ENCODE peak calls at places on chromosomes 5 and 9, in six cellular contexts. I, R, H, P, A and S are unnamed samples. For H3K9me3, the result is how much of the 10 kb centered on the place peaks cover.

GRCh38 chr5:180494060-180494509 is at the start of gene CNOT6:
- DNase-seq in I (peak), R (peak), H (peak), P (peak), A (peak), S (no peak)

GRCh38 chr5:115948013-115948605 is 14.2 kb upstream of the LVRN start:
- DNase-seq in I (no peak), R (peak), H (no peak), P (no peak), A (peak), S (no peak)

GRCh38 chr5:73434461-73434860 is 14.1 kb downstream of the FOXD1 start:
- DNase-seq in I (no peak), R (no peak), H (no peak), P (no peak), A (no peak), S (no peak)

GRCh38 chr9:131762356-131762932 is 22.6 kb upstream of the RAPGEF1 start:
- DNase-seq in I (peak), R (peak), H (peak), P (peak), A (no peak), S (no peak)

GRCh38 chr5:178794433-178794832 is 64.0 kb upstream of the ZNF354A start:
- DNase-seq in I (no peak), R (no peak), H (no peak), P (no peak), A (no peak), S (no peak)

GRCh38 chr9:114025196-114025753 is 52.8 kb downstream of the AMBP start:
- DNase-seq in I (no peak), R (no peak), H (no peak), P (no peak), A (no peak), S (no peak)

GRCh38 chr5:68368280-68368679 is 152.7 kb downstream of the PIK3R1 start:
- DNase-seq in I (no peak), R (peak), H (no peak), P (no peak), A (no peak), S (no peak)

GRCh38 chr5:138035605-138036537 is 3.0 kb upstream of the FAM13B start:
- DNase-seq in I (peak), R (peak), H (peak), P (peak), A (no peak), S (no peak)

GRCh38 chr9:136881691-136882108 is 4.6 kb upstream of the TRAF2 start:
- DNase-seq in I (no peak), R (peak), H (peak), P (no peak), A (no peak), S (no peak)

GRCh38 chr5:60285910-60286309 is 392.4 kb upstream of the PDE4D start:
- DNase-seq in I (no peak), R (no peak), H (no peak), P (no peak), A (no peak), S (no peak)

DNA sequence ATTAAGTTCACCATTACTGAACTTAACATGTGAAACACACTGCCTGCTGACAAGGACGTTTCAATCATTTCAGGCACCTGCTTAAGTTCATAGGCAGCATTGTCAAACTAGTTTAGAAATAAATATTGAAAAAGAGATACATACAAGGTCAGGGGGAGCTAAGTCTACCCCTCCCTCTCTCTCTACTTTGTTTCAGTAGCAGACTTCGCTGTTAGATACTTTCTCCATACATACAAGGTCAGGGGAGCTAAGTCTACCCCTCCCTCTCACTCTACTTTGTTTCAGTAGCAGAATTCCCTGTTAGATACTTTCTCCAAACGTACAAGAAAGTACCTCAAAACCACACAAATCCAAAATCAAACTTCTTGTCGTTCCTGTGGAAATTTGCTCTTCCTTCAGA is 387.4 kb upstream of the PDE4D start:
- DNase-seq in I (no peak), R (no peak), H (no peak), P (no peak), A (no peak), S (no peak)
- TF ChIP-seq POLR2A in I (no peak), R (no peak), H (no peak), P (no peak), A (no peak), S (no peak)

GRCh38 chr5:110823571-110823970 is 84.8 kb downstream of the SLC25A46 start:
- DNase-seq in I (no peak), R (no peak), H (no peak), P (no peak), A (no peak), S (no peak)

GRCh38 chr5:110824936-110825441 is 86.2 kb downstream of the SLC25A46 start:
- DNase-seq in I (no peak), R (no peak), H (no peak), P (no peak), A (no peak), S (no peak)
- H3K9me3 ChIP-seq in I (under half), R (under half), H (under half), P (under half), A (under half), S (under half)

GRCh38 chr5:134626369-134627014 is 6.1 kb downstream of the SAR1B start:
- DNase-seq in I (peak), R (peak), H (no peak), P (no peak), A (no peak), S (no peak)
- TF ChIP-seq POLR2A in I (no peak), R (no peak), H (no peak), P (no peak), A (no peak), S (no peak)

DNA sequence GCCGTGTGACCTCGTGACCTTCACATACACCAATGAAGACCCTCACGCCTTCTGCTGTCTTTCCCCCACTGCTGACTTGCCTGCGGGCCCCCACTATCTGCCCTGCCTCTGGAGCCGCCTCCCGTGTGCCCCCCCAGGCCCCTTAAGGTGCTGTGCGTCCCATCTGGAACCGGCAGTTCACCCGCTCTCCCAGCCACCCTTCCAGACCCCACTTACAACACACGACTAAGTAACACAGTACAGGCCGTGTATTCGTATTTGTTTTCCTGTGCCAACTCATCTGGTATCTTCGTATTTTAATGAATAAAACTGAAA is 21.7 kb upstream of the TERT start:
- DNase-seq in I (no peak), R (no peak), H (no peak), P (peak), A (peak), S (no peak)
- H3K9me3 ChIP-seq in I (under half), R (under half), H (under half), P (under half), A (under half), S (under half)

GRCh38 chr5:61319388-61320146 is 12.5 kb upstream of the ZSWIM6 start:
- DNase-seq in I (no peak), R (no peak), H (no peak), P (no peak), A (no peak), S (no peak)

GRCh38 chr5:61318374-61318773 is 13.7 kb upstream of the ZSWIM6 start:
- DNase-seq in I (no peak), R (no peak), H (no peak), P (no peak), A (no peak), S (no peak)

GRCh38 chr5:61321650-61322049 is 10.4 kb upstream of the ZSWIM6 start:
- DNase-seq in I (no peak), R (no peak), H (no peak), P (no peak), A (no peak), S (no peak)

GRCh38 chr5:61320860-61321259 is 11.2 kb upstream of the ZSWIM6 start:
- DNase-seq in I (no peak), R (no peak), H (no peak), P (no peak), A (no peak), S (no peak)

DNA sequence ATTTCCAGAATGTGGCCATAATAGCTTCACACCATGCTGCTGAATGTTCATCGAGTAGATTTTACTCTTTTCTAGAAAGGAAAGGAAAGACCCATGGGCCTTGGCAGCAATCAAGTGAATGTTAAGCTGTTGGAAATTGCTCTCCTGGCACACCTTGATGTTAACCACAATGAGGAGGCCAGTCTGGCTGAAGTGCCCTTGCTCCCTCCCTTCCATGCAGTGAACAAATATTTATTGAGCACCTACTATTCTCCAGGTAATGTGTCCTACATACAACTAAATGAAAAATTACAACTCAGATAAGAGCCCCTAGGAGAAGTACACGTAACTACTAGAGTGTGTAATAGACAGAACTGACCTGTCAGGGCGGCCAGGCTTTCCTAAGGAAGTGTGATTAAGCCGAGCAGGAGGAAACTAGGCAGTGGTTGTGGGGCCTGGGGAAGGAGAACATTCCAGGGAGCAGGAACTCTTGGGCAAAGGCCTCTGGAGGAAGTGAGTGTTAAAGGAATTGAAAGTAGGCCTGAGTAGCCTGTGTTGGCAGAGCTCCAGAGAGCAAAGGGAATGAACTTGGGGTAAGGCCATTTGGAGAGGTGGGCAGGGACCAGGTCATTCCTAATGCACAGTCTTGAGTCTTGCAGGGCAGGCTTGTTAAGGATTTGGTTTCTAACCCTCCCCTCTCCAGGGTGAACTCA is 9.2 kb upstream of the ZSWIM6 start:
- DNase-seq in I (peak), R (peak), H (peak), P (no peak), A (no peak), S (no peak)
- TF ChIP-seq POLR2A in I (no peak), R (no peak), H (no peak), P (no peak), A (no peak), S (no peak)

DNA sequence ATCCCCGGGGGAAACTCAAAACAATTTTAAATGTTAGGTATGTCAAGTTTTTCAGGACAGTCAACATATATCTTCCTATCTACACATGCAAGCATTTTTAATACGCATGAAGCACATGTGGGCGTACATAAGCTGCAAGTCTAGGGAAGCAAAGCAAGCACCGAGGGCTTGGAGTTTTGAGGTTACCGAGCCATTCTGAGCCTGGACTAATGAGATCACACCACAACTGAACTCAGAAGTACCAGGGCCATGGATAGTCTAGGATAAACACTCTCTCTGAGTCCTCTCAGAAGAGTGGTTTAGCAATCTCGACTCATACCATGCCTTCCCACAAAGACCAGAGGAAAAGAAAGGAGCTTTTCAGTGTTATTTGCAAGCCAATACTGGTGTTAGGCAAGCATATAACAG is 154.2 kb downstream of the AUH start:
- DNase-seq in I (no peak), R (peak), H (no peak), P (no peak), A (no peak), S (peak)
- H3K9me3 ChIP-seq in I (under half), R (under half), H (under half), P (under half), A (under half), S (under half)